ENCODE peak calls at places on chromosomes 7 and 10, in four cellular contexts. K is Ammon's horn; P is CD4-positive, alpha-beta memory T cell; H is upper lobe of right lung. C is an unnamed sample.

GRCh38 chr10:22986771-22987542 is 59.1 kb downstream of the ARMC3 start:
- DNase-seq in K (peak), P (peak), H (no peak), C (no peak)

GRCh38 chr7:90222811-90223725 is 11.5 kb downstream of the STEAP2 start:
- DNase-seq in K (no peak), P (no peak), H (no peak), C (no peak)

GRCh38 chr7:106068538-106068961 is 43.6 kb downstream of the SYPL1 start:
- DNase-seq in K (no peak), P (no peak), H (no peak), C (no peak)

GRCh38 chr10:123994417-123995081 is 98.8 kb downstream of the CHST15 start:
- DNase-seq in K (peak), P (peak), H (peak), C (peak)

GRCh38 chr10:29501692-29502091 is 133.1 kb downstream of the SVIL start:
- DNase-seq in K (no peak), P (no peak), H (no peak), C (no peak)

GRCh38 chr7:41695661-41696322 is 7.1 kb downstream of the INHBA start:
- DNase-seq in K (peak), P (no peak), H (no peak), C (no peak)

GRCh38 chr7:91288208-91288824 is 24.1 kb downstream of the FZD1 start:
- DNase-seq in K (peak), P (no peak), H (no peak), C (no peak)

GRCh38 chr7:117086788-117087187 is 133.5 kb downstream of the ST7 start:
- DNase-seq in K (no peak), P (no peak), H (no peak), C (no peak)

GRCh38 chr7:123653162-123653561 is 2.5 kb upstream of the LMOD2 start:
- DNase-seq in K (no peak), P (no peak), H (no peak), C (no peak)